ENCODE peak calls at places on chromosome 16, in six cellular contexts. Z is HCT116, Q is K562, F is GM12878, G is HepG2, K is H1. D is an unnamed sample. For H3K36me3, the result is how much of the 10 kb centered on the place peaks cover.

GRCh38 chr16:86901483-86901882 is 323.1 kb downstream of the FOXL1 start:
- DNase-seq in K (no peak), G (no peak), Q (no peak), F (no peak), Z (no peak), D (no peak)

GRCh38 chr16:49825006-49825405 is 30.9 kb downstream of the ZNF423 start:
- DNase-seq in Q (no peak), K (no peak), Z (no peak), F (no peak), G (no peak), D (no peak)

GRCh38 chr16:78102122-78102660 is 2.7 kb downstream of the WWOX start:
- DNase-seq in F (no peak), Q (no peak), K (no peak), Z (no peak), G (no peak), D (no peak)

GRCh38 chr16:25151996-25152395 is 40.5 kb downstream of the LCMT1 start:
- DNase-seq in G (no peak), Z (peak), F (no peak), K (no peak), Q (no peak), D (no peak)

GRCh38 chr16:49524578-49525315 is 151.1 kb downstream of the C16orf78 start:
- DNase-seq in Q (no peak), F (no peak), K (no peak), Z (no peak), G (no peak), D (no peak)

GRCh38 chr16:87391324-87391949 is 699 bp upstream of the MAP1LC3B start:
- DNase-seq in Q (no peak), F (no peak), G (peak), K (no peak), Z (no peak), D (no peak)

GRCh38 chr16:31382485-31383161 is 10.5 kb upstream of the ITGAD start:
- DNase-seq in Q (peak), Z (peak), K (peak), G (peak), F (no peak), D (peak)

GRCh38 chr16:47574091-47575054 is 113.2 kb downstream of the PHKB start:
- DNase-seq in Q (no peak), Z (no peak), K (no peak), F (peak), G (no peak), D (peak)

GRCh38 chr16:73228649-73229048 is 180.7 kb upstream of the ZFHX3 start:
- DNase-seq in F (no peak), K (no peak), Z (no peak), G (no peak), Q (no peak), D (no peak)

GRCh38 chr16:3646348-3646920 is 8.1 kb upstream of the DNASE1 start:
- DNase-seq in K (no peak), Q (peak), G (peak), Z (peak), F (no peak), D (no peak)

GRCh38 chr16:53372942-53373871 is 61.1 kb upstream of the RBL2 start:
- DNase-seq in Z (peak), G (no peak), Q (peak), F (no peak), K (peak), D (peak)

GRCh38 chr16:81636298-81636960 is 142.7 kb upstream of the PLCG2 start:
- DNase-seq in G (no peak), Q (peak), F (no peak), Z (no peak), K (no peak), D (no peak)

GRCh38 chr16:19994771-19995170 is 78.9 kb downstream of the GPR139 start:
- DNase-seq in G (no peak), F (no peak), Q (no peak), Z (no peak), K (no peak), D (no peak)

GRCh38 chr16:86930001-86930400 is 351.7 kb downstream of the FOXL1 start:
- DNase-seq in G (no peak), Q (no peak), K (no peak), Z (no peak), F (no peak), D (no peak)

GRCh38 chr16:66741971-66742396 is 9.4 kb downstream of the DYNC1LI2 start:
- DNase-seq in K (no peak), Z (no peak), Q (no peak), F (no peak), G (no peak), D (no peak)

GRCh38 chr16:66746682-66747081 is 4.7 kb downstream of the DYNC1LI2 start:
- DNase-seq in K (no peak), F (peak), Q (no peak), Z (no peak), G (no peak), D (no peak)

GRCh38 chr16:66750279-66751134 is 902 bp downstream of the DYNC1LI2 start:
- DNase-seq in K (no peak), Q (no peak), G (no peak), F (no peak), Z (no peak), D (no peak)

GRCh38 chr16:66742409-66742808 is 9.0 kb downstream of the DYNC1LI2 start:
- DNase-seq in F (no peak), Q (no peak), K (no peak), Z (no peak), G (no peak), D (no peak)

DNA sequence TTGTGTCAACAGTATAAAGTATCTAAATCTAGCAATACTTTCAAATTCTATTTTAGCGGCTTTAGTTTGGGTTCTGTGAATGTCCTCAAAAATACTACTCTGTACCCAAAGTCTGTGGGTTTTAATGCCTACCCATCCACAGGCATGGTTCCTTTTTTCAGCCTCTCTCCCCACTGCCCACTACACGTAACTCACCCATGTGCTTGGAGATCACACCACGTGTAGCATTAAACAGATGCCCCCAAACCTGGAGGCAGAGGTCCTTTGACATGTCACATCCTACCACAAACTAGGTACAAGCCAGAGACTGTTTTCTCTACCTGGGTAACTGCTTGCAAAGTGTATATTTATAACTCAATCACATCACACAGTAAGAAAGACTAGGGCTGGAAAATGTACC is 5.4 kb downstream of the DYNC1LI2 start:
- DNase-seq in Z (no peak), K (no peak), G (no peak), F (no peak), Q (no peak), D (no peak)
- H3K36me3 ChIP-seq in Z (under half), K (half or more), G (half or more), F (under half), Q (half or more), D (half or more)

GRCh38 chr16:67598527-67598926 is 36.2 kb downstream of the CTCF start:
- DNase-seq in F (no peak), G (no peak), K (no peak), Z (no peak), Q (no peak), D (no peak)
- TF ChIP-seq ZNF274 in F (no peak), G (no peak), K (no peak), Z (no peak), Q (no peak), D (no peak)

GRCh38 chr16:1789643-1790045 is 3.9 kb downstream of the IGFALS start:
- DNase-seq in G (no peak), Q (peak), F (no peak), K (no peak), Z (no peak), D (no peak)
- TF ChIP-seq YY1 in G (no peak), Q (no peak), F (no peak), K (no peak), Z (no peak), D (no peak)

DNA sequence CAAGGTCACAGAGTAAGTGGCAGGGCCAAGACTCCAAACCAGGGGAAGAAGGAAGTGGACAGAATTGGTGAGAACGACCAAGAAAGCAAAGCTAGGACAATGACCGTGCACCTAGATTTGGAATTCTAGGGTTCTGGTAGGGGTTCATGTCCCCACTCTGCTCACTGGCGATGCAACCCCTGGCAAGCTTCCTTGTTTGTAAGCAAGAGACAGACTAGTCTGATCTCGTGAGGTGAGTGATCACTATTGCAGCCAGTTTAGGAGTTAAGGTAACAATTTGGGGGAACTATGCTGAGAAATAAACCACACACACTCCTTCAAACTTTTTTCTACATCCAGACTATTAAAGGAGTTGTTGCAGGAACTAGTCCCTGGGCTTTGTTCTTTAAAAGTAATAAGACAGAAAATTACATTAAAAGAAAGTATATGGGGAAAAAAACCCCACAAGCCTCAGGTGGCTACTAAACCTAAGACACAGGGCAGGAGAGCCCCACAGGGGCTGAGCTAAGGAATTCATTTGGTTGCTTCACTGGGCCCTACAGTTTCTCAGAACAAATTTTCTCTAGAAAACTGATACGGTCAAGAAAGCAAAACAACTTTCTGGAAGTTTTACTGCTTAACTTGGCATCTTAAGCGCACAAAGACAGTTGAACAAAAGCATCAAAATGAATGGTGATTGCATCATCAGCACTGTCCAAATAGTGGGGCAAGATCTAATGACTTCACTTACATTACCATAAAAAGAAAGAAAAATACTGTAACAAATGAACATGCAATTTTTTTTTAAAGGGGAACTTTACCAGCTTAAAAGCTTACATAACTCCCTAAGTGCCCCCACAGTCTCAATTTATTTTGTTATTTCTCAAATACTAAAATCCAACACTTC is 47.8 kb downstream of the XPO6 start:
- DNase-seq in F (no peak), Q (no peak), K (no peak), Z (no peak), G (peak), D (no peak)
- H3K36me3 ChIP-seq in F (under half), Q (half or more), K (under half), Z (under half), G (half or more), D (half or more)

DNA sequence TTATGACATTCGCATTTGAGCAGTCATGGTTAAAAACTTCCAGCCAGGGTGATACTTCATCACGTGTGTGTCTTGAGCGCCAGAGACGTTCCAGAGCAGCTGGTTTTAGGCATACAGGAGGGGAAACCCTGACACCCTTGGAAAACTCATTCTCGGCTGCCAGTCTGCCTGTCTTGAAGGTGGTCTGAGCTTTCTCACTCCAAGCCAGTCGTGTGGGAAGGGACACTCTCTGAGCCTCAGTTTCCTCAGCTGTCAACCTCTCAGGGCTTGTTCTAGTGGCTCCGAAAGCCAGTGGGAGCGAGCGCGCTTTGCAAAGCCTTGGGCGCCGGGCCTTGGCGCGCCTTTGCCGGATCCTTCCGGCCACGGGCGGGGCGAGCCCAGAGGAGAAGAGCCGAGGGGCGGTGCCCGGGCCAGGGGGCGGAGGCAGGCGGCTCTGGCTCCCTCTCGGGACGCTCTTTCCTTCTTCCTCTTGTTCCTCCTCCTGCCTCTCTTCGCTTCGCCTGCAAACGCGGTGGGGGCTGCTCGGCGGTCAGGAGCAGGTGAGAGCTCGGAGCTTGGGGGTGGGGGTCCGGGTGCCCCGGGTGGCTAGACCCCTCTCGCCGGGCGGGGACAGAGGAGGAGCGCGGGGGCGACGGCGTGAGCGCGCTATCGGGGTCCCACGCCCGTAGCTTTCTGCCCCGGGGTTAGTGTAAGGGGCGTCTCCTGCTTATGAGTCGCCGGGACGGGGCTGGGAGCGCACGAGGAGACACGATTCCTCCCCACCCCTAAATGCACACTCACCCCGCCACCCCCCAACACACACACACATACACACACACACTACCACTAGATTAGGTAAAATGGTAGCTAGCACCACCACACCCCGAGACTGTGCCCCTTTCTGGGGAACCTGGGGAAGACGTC is at the start of gene LDAF1:
- DNase-seq in G (peak), Q (peak), Z (peak), K (no peak), F (no peak), D (peak)
- TF ChIP-seq ZNF274 in G (peak), Q (no peak), Z (no peak), K (no peak), F (no peak), D (no peak)

GRCh38 chr16:88831838-88832237 is 20.1 kb upstream of the APRT start:
- DNase-seq in Z (no peak), K (no peak), G (peak), F (no peak), Q (peak), D (no peak)
- TF ChIP-seq YY1 in Z (no peak), K (no peak), G (no peak), F (no peak), Q (no peak), D (no peak)

GRCh38 chr16:27334192-27334764 is 20.5 kb downstream of the IL4R start:
- DNase-seq in K (no peak), F (no peak), Q (no peak), G (no peak), Z (no peak), D (no peak)

GRCh38 chr16:27337024-27337423 is 23.2 kb downstream of the IL4R start:
- DNase-seq in G (no peak), Z (no peak), Q (no peak), F (no peak), K (no peak), D (no peak)

GRCh38 chr16:27333549-27333948 is 19.8 kb downstream of the IL4R start:
- DNase-seq in F (no peak), Z (no peak), G (no peak), Q (no peak), K (no peak), D (no peak)

GRCh38 chr16:27334874-27335273 is 21.1 kb downstream of the IL4R start:
- DNase-seq in Z (no peak), Q (no peak), F (no peak), K (no peak), G (no peak), D (no peak)

DNA sequence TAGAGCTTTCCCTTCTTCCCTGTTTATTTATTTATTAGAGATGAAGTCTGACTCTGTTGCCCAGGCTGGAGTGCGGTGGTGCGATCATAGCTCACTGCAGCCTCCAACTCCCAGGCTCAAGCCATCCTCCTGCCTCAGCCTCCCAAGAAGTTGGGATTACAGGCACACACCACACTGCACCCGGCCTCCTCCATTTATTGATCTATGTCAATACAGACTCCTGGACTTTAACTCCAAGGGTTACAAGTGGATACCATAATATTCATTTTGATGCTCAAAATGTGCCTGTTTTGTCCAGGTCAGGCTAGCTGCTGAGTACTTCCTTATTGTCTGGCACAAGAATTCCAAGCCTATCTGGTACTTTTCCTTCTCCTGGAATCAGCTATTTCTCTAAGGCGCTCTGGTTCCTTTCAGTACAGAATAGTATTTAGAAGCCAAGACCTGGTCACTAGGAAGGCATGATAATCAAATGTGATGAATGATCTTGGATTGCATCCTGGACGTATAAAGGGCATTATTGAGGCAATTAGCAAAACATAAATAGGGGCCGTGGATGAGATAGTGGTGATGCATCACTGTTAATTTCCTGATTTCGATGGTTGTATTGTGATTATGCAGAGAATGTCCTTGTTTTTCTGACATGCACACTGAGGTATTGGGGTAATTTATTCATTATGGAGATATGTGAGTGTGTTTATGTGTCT is 21.7 kb downstream of the IL4R start:
- DNase-seq in F (no peak), Z (no peak), Q (no peak), G (no peak), K (no peak), D (no peak)
- H3K36me3 ChIP-seq in F (under half), Z (under half), Q (under half), G (under half), K (under half), D (under half)

GRCh38 chr16:51535591-51535990 is 384.5 kb upstream of the SALL1 start:
- DNase-seq in G (no peak), F (no peak), Z (no peak), Q (no peak), K (no peak), D (no peak)

GRCh38 chr16:51544850-51545467 is 393.9 kb upstream of the SALL1 start:
- DNase-seq in G (no peak), F (no peak), Q (no peak), Z (no peak), K (no peak), D (peak)

GRCh38 chr16:51542856-51543510 is 391.9 kb upstream of the SALL1 start:
- DNase-seq in F (no peak), G (no peak), Z (no peak), K (no peak), Q (no peak), D (no peak)

GRCh38 chr16:51538707-51539604 is 387.9 kb upstream of the SALL1 start:
- DNase-seq in Q (no peak), Z (no peak), F (no peak), K (no peak), G (peak), D (peak)

GRCh38 chr16:51540259-51540658 is 389.2 kb upstream of the SALL1 start:
- DNase-seq in Z (no peak), K (no peak), G (no peak), Q (no peak), F (no peak), D (no peak)
- TF ChIP-seq ZNF274 in Z (no peak), K (no peak), G (no peak), Q (no peak), F (no peak), D (no peak)

DNA sequence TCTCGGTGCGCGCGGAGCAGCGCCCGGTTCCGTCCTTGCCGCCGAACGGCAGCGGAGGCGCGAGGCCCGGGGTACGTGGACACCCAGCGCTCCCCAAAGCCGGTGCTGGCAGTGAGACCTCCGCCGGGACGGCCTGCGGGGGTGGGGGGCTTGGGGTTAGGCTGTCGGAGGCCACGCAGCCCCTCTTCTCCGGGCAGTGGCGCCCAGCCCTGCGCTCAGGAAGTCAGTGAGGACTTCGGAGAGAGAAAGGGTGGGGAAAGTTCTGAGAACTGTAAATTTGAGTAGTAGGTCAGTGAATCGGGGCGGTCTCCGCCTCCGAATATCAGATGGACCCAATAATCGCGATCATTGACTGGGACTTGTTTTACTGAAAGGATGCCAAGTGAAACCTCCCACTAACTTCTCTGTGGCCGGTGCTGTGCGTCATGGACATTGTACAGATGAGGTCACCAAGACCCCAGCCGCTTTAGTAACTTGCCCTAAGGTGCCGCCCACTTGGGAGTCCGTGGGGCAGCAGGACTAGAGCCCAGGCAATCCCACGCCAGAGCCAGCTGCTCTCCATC is 468 bp downstream of the IL4R start:
- DNase-seq in K (no peak), Q (peak), F (no peak), Z (peak), G (peak), D (no peak)
- TF ChIP-seq YY1 in K (no peak), Q (no peak), F (no peak), Z (no peak), G (no peak), D (no peak)